ENCODE peak calls at places on chromosome 21, in eight cellular contexts. X is endothelial cell of umbilical vein, L is right cardiac atrium, D is psoas muscle, H is H1, O is MG63, I is GM12864, B is brain microvascular endothelial cell. E is an unnamed sample.

GRCh38 chr21:15895142-15896106 is 165.6 kb downstream of the USP25 start:
- DNase-seq in X (no peak), L (no peak), D (no peak), H (no peak), O (no peak), I (no peak), B (no peak), E (no peak)

GRCh38 chr21:19853061-19853460 is 1145.1 kb upstream of the NCAM2 start:
- DNase-seq in X (no peak), L (no peak), D (peak), H (no peak), O (no peak), I (no peak), B (no peak), E (no peak)

GRCh38 chr21:45287438-45288391 is at the start of gene POFUT2:
- DNase-seq in X (peak), L (peak), D (peak), H (peak), O (peak), I (peak), B (peak), E (peak)

GRCh38 chr21:40047993-40048730 is 180.9 kb downstream of the PCP4 start:
- DNase-seq in X (no peak), L (no peak), D (no peak), H (no peak), O (peak), I (no peak), B (no peak), E (no peak)

GRCh38 chr21:35868005-35868868 is 192.1 kb downstream of the SETD4 start:
- DNase-seq in X (no peak), L (no peak), D (no peak), H (no peak), O (no peak), I (no peak), B (no peak), E (no peak)

GRCh38 chr21:36355071-36355680 is 30.0 kb upstream of the CHAF1B start:
- DNase-seq in X (no peak), L (no peak), D (no peak), H (no peak), O (no peak), I (no peak), B (no peak), E (no peak)

GRCh38 chr21:46144464-46145070 is 10.8 kb downstream of the FTCD start:
- DNase-seq in X (no peak), L (peak), D (peak), H (no peak), O (peak), I (no peak), B (no peak), E (no peak)

GRCh38 chr21:45981641-45982255 is at the start of gene COL6A1:
- DNase-seq in X (peak), L (peak), D (peak), H (no peak), O (peak), I (no peak), B (no peak), E (peak)

GRCh38 chr21:31142600-31142999 is 104.3 kb upstream of the KRTAP19-8 start:
- DNase-seq in X (no peak), L (no peak), D (no peak), H (no peak), O (no peak), I (no peak), B (no peak), E (no peak)

DNA sequence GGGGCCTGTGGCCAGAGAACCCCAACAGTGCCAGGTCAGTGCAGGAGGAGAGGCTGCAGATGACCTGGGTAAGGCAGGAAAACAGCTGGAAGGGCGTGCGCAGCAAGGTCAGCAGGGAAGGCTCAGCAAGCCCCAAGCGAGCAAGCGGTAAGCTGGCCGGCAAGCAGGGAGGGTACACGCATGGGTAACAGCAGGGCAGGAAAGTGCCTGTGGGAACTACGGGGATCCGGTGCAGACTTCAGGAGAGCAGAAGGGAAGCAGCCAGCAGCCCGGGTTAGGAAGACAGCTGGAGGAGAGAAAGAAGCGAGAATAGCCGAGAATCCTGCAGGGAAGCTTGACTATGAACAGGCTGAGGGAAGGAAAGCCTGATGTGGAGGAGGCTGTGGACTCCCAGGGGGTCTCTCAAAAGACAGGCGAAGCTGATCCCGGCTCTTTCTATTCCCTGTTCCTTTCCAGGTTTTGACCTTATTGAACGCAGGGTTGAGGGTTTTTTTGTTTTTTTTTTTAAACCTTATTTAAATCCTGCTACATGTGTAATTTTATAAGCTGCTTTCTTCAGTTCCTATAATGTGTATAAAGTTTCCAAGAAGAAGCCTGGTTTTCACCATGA is 20.9 kb downstream of the UMODL1 start:
- DNase-seq in X (no peak), L (no peak), D (no peak), H (no peak), O (no peak), I (no peak), B (no peak), E (no peak)
- H3K4me3 ChIP-seq in X (no peak), L (no peak), D (no peak), H (no peak), O (no peak), I (no peak), B (no peak), E (no peak)

GRCh38 chr21:44052071-44052829 is 40.1 kb downstream of the TRAPPC10 start:
- DNase-seq in X (no peak), L (no peak), D (no peak), H (no peak), O (no peak), I (no peak), B (no peak), E (no peak)
- H3K4me3 ChIP-seq in X (no peak), L (no peak), D (peak), H (no peak), O (no peak), I (no peak), B (no peak), E (no peak)

GRCh38 chr21:10272216-10272615 is 249.2 kb upstream of the TPTE start:
- DNase-seq in X (peak), L (no peak), D (peak), H (no peak), O (no peak), I (no peak), B (no peak), E (no peak)
- H3K4me3 ChIP-seq in X (no peak), L (no peak), D (no peak), H (no peak), O (no peak), I (no peak), B (no peak), E (no peak)

GRCh38 chr21:41895643-41896493 is 16.7 kb upstream of the PRDM15 start:
- DNase-seq in X (peak), L (no peak), D (no peak), H (no peak), O (no peak), I (no peak), B (peak), E (no peak)
- H3K4me3 ChIP-seq in X (no peak), L (no peak), D (no peak), H (no peak), O (no peak), I (no peak), B (no peak), E (no peak)

GRCh38 chr21:33105088-33105487 is 35.1 kb downstream of the OLIG1 start:
- DNase-seq in X (no peak), L (no peak), D (no peak), H (no peak), O (no peak), I (no peak), B (no peak), E (no peak)
- H3K4me3 ChIP-seq in X (no peak), L (no peak), D (no peak), H (no peak), O (no peak), I (no peak), B (no peak), E (no peak)

GRCh38 chr21:43611598-43612369 is 47.5 kb downstream of the HSF2BP start:
- DNase-seq in X (peak), L (peak), D (peak), H (peak), O (peak), I (no peak), B (peak), E (peak)
- H3K4me3 ChIP-seq in X (no peak), L (no peak), D (no peak), H (no peak), O (no peak), I (no peak), B (no peak), E (no peak)

GRCh38 chr21:14384453-14384852 is 1.5 kb upstream of the HSPA13 start:
- DNase-seq in X (no peak), L (no peak), D (no peak), H (no peak), O (no peak), I (no peak), B (no peak), E (no peak)
- H3K4me3 ChIP-seq in X (no peak), L (peak), D (peak), H (no peak), O (no peak), I (peak), B (no peak), E (peak)

GRCh38 chr21:27145134-27145798 is 178.4 kb upstream of the ADAMTS5 start:
- DNase-seq in X (no peak), L (no peak), D (no peak), H (no peak), O (no peak), I (no peak), B (no peak), E (no peak)
- H3K4me3 ChIP-seq in X (no peak), L (no peak), D (no peak), H (no peak), O (no peak), I (no peak), B (no peak), E (no peak)

E was measured in heart right ventricle.